ENCODE peak calls at places on chromosomes 6 and 20, in seven cellular contexts. G, B, P, U, K, L and D are unnamed samples.

GRCh38 chr20:59765599-59766177 is 161.3 kb downstream of the PHACTR3 start:
- DNase-seq in G (no peak), B (no peak), P (peak), U (no peak), K (no peak), L (no peak), D (no peak)

GRCh38 chr6:150490586-150490985 is 109.1 kb upstream of the PLEKHG1 start:
- DNase-seq in G (no peak), B (no peak), P (peak), U (no peak), K (no peak), L (no peak), D (no peak)

GRCh38 chr6:54419885-54420284 is 111.6 kb downstream of the TINAG start:
- DNase-seq in G (no peak), B (no peak), P (peak), U (no peak), K (no peak), L (peak), D (peak)

GRCh38 chr6:85464260-85464644 is 14.4 kb downstream of the NT5E start:
- DNase-seq in G (no peak), B (no peak), P (peak), U (no peak), K (no peak), L (peak), D (peak)

GRCh38 chr6:37954791-37955190 is 135.3 kb downstream of the ZFAND3 start:
- DNase-seq in G (no peak), B (no peak), P (no peak), U (no peak), K (no peak), L (no peak), D (no peak)

GRCh38 chr6:137740967-137741761 is 125.9 kb upstream of the TNFAIP3 start:
- DNase-seq in G (no peak), B (no peak), P (no peak), U (no peak), K (no peak), L (no peak), D (no peak)

GRCh38 chr6:134730013-134730412 is 219.9 kb downstream of the ALDH8A1 start:
- DNase-seq in G (peak), B (no peak), P (no peak), U (no peak), K (no peak), L (no peak), D (no peak)

GRCh38 chr20:14407336-14407735 is 69.9 kb upstream of the FLRT3 start:
- DNase-seq in G (no peak), B (no peak), P (no peak), U (no peak), K (no peak), L (no peak), D (no peak)

GRCh38 chr20:64188682-64189529 is 24.7 kb downstream of the MYT1 start:
- DNase-seq in G (no peak), B (no peak), P (peak), U (no peak), K (no peak), L (no peak), D (peak)

GRCh38 chr6:103797738-103798137 is 1062.0 kb downstream of the HACE1 start:
- DNase-seq in G (no peak), B (no peak), P (peak), U (no peak), K (no peak), L (no peak), D (no peak)

GRCh38 chr6:4017847-4018193 is 61.1 kb downstream of the FAM217A start:
- DNase-seq in G (no peak), B (peak), P (peak), U (no peak), K (no peak), L (no peak), D (peak)

GRCh38 chr6:125508793-125509192 is 207.0 kb upstream of the HDDC2 start:
- DNase-seq in G (no peak), B (no peak), P (no peak), U (no peak), K (no peak), L (no peak), D (no peak)

GRCh38 chr6:118284736-118285360 is 263.2 kb upstream of the PLN start:
- DNase-seq in G (no peak), B (no peak), P (no peak), U (no peak), K (no peak), L (no peak), D (peak)

GRCh38 chr6:137102851-137103492 is 58.2 kb upstream of the IL20RA start:
- DNase-seq in G (no peak), B (no peak), P (no peak), U (no peak), K (no peak), L (no peak), D (no peak)

GRCh38 chr20:63656451-63656850 is 1.7 kb upstream of the RTEL1 start:
- DNase-seq in G (no peak), B (no peak), P (no peak), U (no peak), K (no peak), L (no peak), D (no peak)

GRCh38 chr6:87714093-87714809 is 12.2 kb upstream of the AKIRIN2 start:
- DNase-seq in G (no peak), B (no peak), P (peak), U (no peak), K (no peak), L (no peak), D (peak)

GRCh38 chr6:106525885-106526280 is 103.4 kb downstream of the RTN4IP1 start:
- DNase-seq in G (no peak), B (no peak), P (peak), U (no peak), K (no peak), L (no peak), D (no peak)

GRCh38 chr6:45595010-45595851 is 217.5 kb upstream of the SUPT3H start:
- DNase-seq in G (no peak), B (no peak), P (no peak), U (no peak), K (no peak), L (no peak), D (no peak)

GRCh38 chr20:8844179-8844578 is 224.7 kb upstream of the PLCB4 start:
- DNase-seq in G (no peak), B (no peak), P (no peak), U (no peak), K (no peak), L (no peak), D (no peak)

GRCh38 chr20:38337561-38338140 is 8.6 kb upstream of the LBP start:
- DNase-seq in G (no peak), B (peak), P (peak), U (peak), K (no peak), L (no peak), D (no peak)

GRCh38 chr6:46234156-46234556 is 63.4 kb upstream of the ENPP5 start:
- DNase-seq in G (no peak), B (no peak), P (no peak), U (no peak), K (no peak), L (no peak), D (no peak)

GRCh38 chr6:89483111-89483720 is 50.3 kb downstream of the ANKRD6 start:
- DNase-seq in G (no peak), B (peak), P (no peak), U (no peak), K (no peak), L (no peak), D (no peak)

GRCh38 chr6:130615816-130616215 is 211.4 kb upstream of the SMLR1 start:
- DNase-seq in G (no peak), B (no peak), P (no peak), U (no peak), K (no peak), L (no peak), D (no peak)

GRCh38 chr20:32387262-32387661 is 29.1 kb downstream of the ASXL1 start:
- DNase-seq in G (no peak), B (no peak), P (no peak), U (no peak), K (no peak), L (no peak), D (peak)

GRCh38 chr20:15838466-15838865 is 734.8 kb downstream of the KIF16B start:
- DNase-seq in G (no peak), B (no peak), P (no peak), U (no peak), K (no peak), L (no peak), D (no peak)

GRCh38 chr20:23152902-23153301 is 66.8 kb upstream of the CD93 start:
- DNase-seq in G (no peak), B (no peak), P (no peak), U (no peak), K (no peak), L (no peak), D (no peak)

GRCh38 chr20:51467971-51468626 is 74.4 kb downstream of the NFATC2 start:
- DNase-seq in G (no peak), B (no peak), P (no peak), U (no peak), K (no peak), L (no peak), D (no peak)

GRCh38 chr6:151763938-151764680 is 43.4 kb upstream of the ESR1 start:
- DNase-seq in G (peak), B (peak), P (peak), U (peak), K (peak), L (peak), D (peak)

GRCh38 chr20:61848851-61849250 is 216.8 kb downstream of the TAF4 start:
- DNase-seq in G (no peak), B (no peak), P (no peak), U (peak), K (no peak), L (no peak), D (no peak)

GRCh38 chr6:2963756-2964155 is 7.6 kb downstream of the SERPINB6 start:
- DNase-seq in G (peak), B (no peak), P (no peak), U (no peak), K (no peak), L (no peak), D (no peak)

GRCh38 chr20:47244451-47244850 is 112.0 kb downstream of the ZMYND8 start:
- DNase-seq in G (no peak), B (no peak), P (peak), U (no peak), K (no peak), L (no peak), D (no peak)

GRCh38 chr20:62616728-62617621 is 25.3 kb upstream of the SLCO4A1 start:
- DNase-seq in G (peak), B (peak), P (peak), U (peak), K (no peak), L (peak), D (peak)

GRCh38 chr6:34195726-34196115 is 41.0 kb upstream of the HMGA1 start:
- DNase-seq in G (no peak), B (no peak), P (no peak), U (peak), K (no peak), L (no peak), D (no peak)
- H3K4me3 ChIP-seq in G (peak), B (no peak), P (no peak), U (no peak), K (peak), L (no peak), D (no peak)

DNA sequence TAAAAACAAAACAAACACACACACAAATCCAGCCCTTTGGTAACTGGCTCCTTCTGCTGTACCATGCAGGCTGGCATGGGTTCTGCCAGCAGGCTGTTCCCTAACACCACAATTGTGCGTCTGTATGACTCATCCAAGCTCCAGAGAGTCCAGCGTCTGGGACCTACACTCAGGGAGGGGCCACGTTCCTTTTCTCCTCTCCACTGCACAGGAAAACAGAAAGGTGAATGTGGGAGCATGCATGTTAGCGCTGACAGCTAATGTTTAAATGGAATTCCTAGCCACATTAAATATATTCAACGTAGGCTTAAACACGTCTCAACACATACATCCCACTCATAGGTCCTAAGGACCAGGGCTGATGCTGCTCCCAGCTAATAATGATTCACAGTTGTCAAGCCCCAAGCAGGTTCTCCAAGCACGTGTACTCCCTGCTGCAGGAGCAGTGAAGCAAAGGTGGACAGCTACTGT is 20.7 kb downstream of the MAP1LC3A start:
- DNase-seq in G (no peak), B (no peak), P (peak), U (no peak), K (no peak), L (no peak), D (peak)
- TF ChIP-seq CTCF in G (peak), B (peak), P (peak), U (peak), K (peak), L (peak), D (peak)

GRCh38 chr20:44331201-44331600 is 5.6 kb upstream of the R3HDML start:
- DNase-seq in G (no peak), B (no peak), P (no peak), U (no peak), K (no peak), L (no peak), D (no peak)

GRCh38 chr20:44328428-44328827 is 8.4 kb upstream of the R3HDML start:
- DNase-seq in G (no peak), B (no peak), P (no peak), U (no peak), K (no peak), L (no peak), D (no peak)

GRCh38 chr20:44324343-44324742 is 12.5 kb upstream of the R3HDML start:
- DNase-seq in G (peak), B (no peak), P (peak), U (no peak), K (no peak), L (no peak), D (peak)

DNA sequence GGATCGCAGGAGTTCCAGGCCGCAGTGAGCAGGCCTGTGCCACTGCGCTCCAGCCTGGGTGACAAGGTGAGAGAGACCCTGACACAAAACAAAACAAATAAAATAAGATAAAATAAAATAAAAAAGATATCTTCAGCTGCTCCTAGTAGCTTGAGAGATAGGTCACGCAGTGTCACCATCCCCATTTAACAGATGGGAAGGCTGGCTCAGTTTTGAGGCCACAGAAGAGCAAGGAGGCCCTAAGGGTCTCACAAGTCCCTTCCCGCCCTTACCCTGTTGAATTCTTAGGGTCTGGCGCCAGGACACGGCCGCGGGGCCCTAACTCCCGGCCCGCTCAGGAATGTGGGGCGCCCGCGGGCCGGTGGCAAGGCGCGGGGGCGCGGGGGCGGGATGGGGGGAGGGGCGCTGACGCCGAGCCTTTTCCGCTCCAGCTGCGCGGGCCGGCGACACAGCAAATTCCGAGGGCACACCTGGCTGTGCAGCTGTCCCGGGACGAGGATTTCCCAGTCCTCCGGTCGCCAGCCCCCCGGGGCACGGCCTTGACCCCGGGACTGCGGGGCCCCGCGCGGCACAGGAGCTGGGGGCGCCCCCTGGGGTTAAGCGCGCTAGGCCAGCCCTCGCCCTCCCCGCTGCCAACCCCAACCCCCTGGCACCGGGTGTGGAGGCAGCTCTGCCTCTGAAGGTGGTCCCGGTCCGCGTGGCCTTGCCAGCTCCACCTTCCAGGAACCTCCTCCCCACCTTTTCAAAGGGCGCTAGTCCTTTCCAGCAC is 10.3 kb upstream of the R3HDML start:
- DNase-seq in G (peak), B (no peak), P (no peak), U (no peak), K (no peak), L (no peak), D (no peak)
- H3K4me3 ChIP-seq in G (peak), B (no peak), P (peak), U (no peak), K (peak), L (peak), D (no peak)

GRCh38 chr6:1285589-1286340 is 26.1 kb upstream of the FOXQ1 start:
- DNase-seq in G (no peak), B (no peak), P (peak), U (no peak), K (no peak), L (no peak), D (peak)
- TF ChIP-seq CTCF in G (no peak), B (no peak), P (no peak), U (no peak), K (no peak), L (no peak), D (peak)